ENCODE peak calls at places on chromosomes 5 and 9, in five cellular contexts. V, T, Q, G and O are unnamed samples.

GRCh38 chr5:132816083-132816482 is 3.0 kb downstream of the SOWAHA start:
- DNase-seq in V (no peak), T (no peak), Q (no peak), G (no peak), O (no peak)

GRCh38 chr5:132901036-132901435 is 27.6 kb downstream of the LEAP2 start:
- DNase-seq in V (no peak), T (no peak), Q (no peak), G (no peak), O (no peak)

GRCh38 chr5:172860520-172861443 is 26.7 kb downstream of the ERGIC1 start:
- DNase-seq in V (peak; percentile 91), T (no peak), Q (no peak), G (peak; percentile 64), O (no peak)

GRCh38 chr9:136093995-136094881 is 851 bp downstream of the NACC2 start:
- DNase-seq in V (no peak), T (peak; percentile 34), Q (no peak), G (peak; percentile 27), O (peak; percentile 72)

GRCh38 chr9:131651599-131651998 is 88.3 kb downstream of the RAPGEF1 start:
- DNase-seq in V (peak; percentile 33), T (no peak), Q (no peak), G (no peak), O (no peak)

GRCh38 chr9:466749-467148 is 252.1 kb downstream of the DOCK8 start:
- DNase-seq in V (no peak), T (no peak), Q (no peak), G (no peak), O (no peak)

GRCh38 chr9:96202971-96203780 is 98.8 kb downstream of the HSD17B3 start:
- DNase-seq in V (no peak), T (no peak), Q (no peak), G (no peak), O (no peak)

GRCh38 chr5:161023591-161023990 is 171.6 kb upstream of the ATP10B start:
- DNase-seq in V (no peak), T (no peak), Q (no peak), G (no peak), O (no peak)

GRCh38 chr5:1545798-1546355 is 22.1 kb upstream of the LPCAT1 start:
- DNase-seq in V (no peak), T (no peak), Q (no peak), G (no peak), O (no peak)

GRCh38 chr9:16367605-16368424 is 502.7 kb downstream of the BNC2 start:
- DNase-seq in V (peak; percentile 95), T (no peak), Q (no peak), G (no peak), O (no peak)

GRCh38 chr9:116156621-116157314 is 3.2 kb downstream of the PAPPA start:
- DNase-seq in V (peak; percentile 67), T (no peak), Q (no peak), G (no peak), O (no peak)

GRCh38 chr9:35923927-35924763 is 14.9 kb downstream of the SPAAR start:
- DNase-seq in V (peak; percentile 98), T (no peak), Q (no peak), G (no peak), O (no peak)

GRCh38 chr9:3431890-3432289 is 93.9 kb downstream of the RFX3 start:
- DNase-seq in V (no peak), T (no peak), Q (no peak), G (no peak), O (no peak)

GRCh38 chr9:447230-448025 is 232.8 kb downstream of the DOCK8 start:
- DNase-seq in V (peak; percentile 87), T (peak; percentile 23), Q (no peak), G (no peak), O (peak; percentile 33)

GRCh38 chr9:99059074-99059894 is 45.6 kb upstream of the TGFBR1 start:
- DNase-seq in V (peak; percentile 64), T (no peak), Q (peak; percentile 24), G (no peak), O (no peak)

GRCh38 chr9:133702798-133703570 is 35.2 kb downstream of the SARDH start:
- DNase-seq in V (no peak), T (no peak), Q (no peak), G (no peak), O (no peak)

GRCh38 chr9:16315720-16316119 is 554.8 kb downstream of the BNC2 start:
- DNase-seq in V (no peak), T (no peak), Q (no peak), G (no peak), O (no peak)

GRCh38 chr5:117645400-117645799 is 1070.8 kb upstream of the SEMA6A start:
- DNase-seq in V (no peak), T (no peak), Q (no peak), G (no peak), O (no peak)

GRCh38 chr9:35680331-35681105 is 6.8 kb downstream of the CA9 start:
- DNase-seq in V (peak; percentile 65), T (no peak), Q (no peak), G (no peak), O (no peak)

GRCh38 chr9:99737649-99738048 is 84.0 kb upstream of the NR4A3 start:
- DNase-seq in V (no peak), T (no peak), Q (no peak), G (no peak), O (no peak)